ENCODE peak calls at places on chromosomes 12 and 14, in four cellular contexts. One of them, this sample, is unnamed.

GRCh38 chr12:64729909-64730584 is 29.2 kb downstream of the GNS start:
- DNase-seq in PC-3: no peak
- DNase-seq in breast epithelium: no peak
- DNase-seq in foreskin fibroblast: no peak
- DNase-seq in this sample: no peak

GRCh38 chr12:1918081-1918874 is at the start of gene CACNA2D4:
- DNase-seq in PC-3: no peak
- DNase-seq in breast epithelium: no peak
- DNase-seq in foreskin fibroblast: no peak
- DNase-seq in this sample: no peak

GRCh38 chr12:53173085-53173715 is 7.3 kb upstream of the ZNF740 start:
- DNase-seq in PC-3: peak
- DNase-seq in breast epithelium: peak
- DNase-seq in foreskin fibroblast: peak
- DNase-seq in this sample: no peak

GRCh38 chr12:86264451-86265328 is 8.5 kb upstream of the MGAT4C start:
- DNase-seq in PC-3: peak
- DNase-seq in breast epithelium: peak
- DNase-seq in foreskin fibroblast: no peak
- DNase-seq in this sample: no peak

GRCh38 chr14:95294834-95295599 is 24.7 kb downstream of the CLMN start:
- DNase-seq in PC-3: peak
- DNase-seq in breast epithelium: no peak
- DNase-seq in foreskin fibroblast: no peak
- DNase-seq in this sample: no peak

GRCh38 chr12:4700621-4701026 is 19.6 kb upstream of the GALNT8 start:
- DNase-seq in PC-3: no peak
- DNase-seq in breast epithelium: no peak
- DNase-seq in foreskin fibroblast: no peak
- DNase-seq in this sample: no peak

GRCh38 chr12:93113317-93114006 is 184.4 kb upstream of the EEA1 start:
- DNase-seq in PC-3: no peak
- DNase-seq in breast epithelium: no peak
- DNase-seq in foreskin fibroblast: no peak
- DNase-seq in this sample: no peak

GRCh38 chr14:56552615-56553014 is 27.0 kb upstream of the TMEM260 start:
- DNase-seq in PC-3: no peak
- DNase-seq in breast epithelium: no peak
- DNase-seq in foreskin fibroblast: no peak
- DNase-seq in this sample: no peak

GRCh38 chr12:109716092-109716479 is 2.5 kb downstream of the FAM222A start:
- DNase-seq in PC-3: no peak
- DNase-seq in breast epithelium: no peak
- DNase-seq in foreskin fibroblast: no peak
- DNase-seq in this sample: no peak

GRCh38 chr14:60805881-60806569 is 71.5 kb downstream of the MNAT1 start:
- DNase-seq in PC-3: peak
- DNase-seq in breast epithelium: no peak
- DNase-seq in foreskin fibroblast: peak
- DNase-seq in this sample: no peak

GRCh38 chr12:5789469-5789968 is 155.5 kb downstream of the ANO2 start:
- DNase-seq in PC-3: peak
- DNase-seq in breast epithelium: peak
- DNase-seq in foreskin fibroblast: no peak
- DNase-seq in this sample: no peak

GRCh38 chr12:47808049-47808448 is 11.7 kb downstream of the HDAC7 start:
- DNase-seq in PC-3: no peak
- DNase-seq in breast epithelium: no peak
- DNase-seq in foreskin fibroblast: peak
- DNase-seq in this sample: no peak

GRCh38 chr12:1517734-1518485 is 76.5 kb downstream of the FBXL14 start:
- DNase-seq in PC-3: no peak
- DNase-seq in breast epithelium: no peak
- DNase-seq in foreskin fibroblast: no peak
- DNase-seq in this sample: no peak

GRCh38 chr14:22084393-22085281 is 411.0 kb upstream of the OR4E1 start:
- DNase-seq in PC-3: peak
- DNase-seq in breast epithelium: no peak
- DNase-seq in foreskin fibroblast: peak
- DNase-seq in this sample: no peak

DNA sequence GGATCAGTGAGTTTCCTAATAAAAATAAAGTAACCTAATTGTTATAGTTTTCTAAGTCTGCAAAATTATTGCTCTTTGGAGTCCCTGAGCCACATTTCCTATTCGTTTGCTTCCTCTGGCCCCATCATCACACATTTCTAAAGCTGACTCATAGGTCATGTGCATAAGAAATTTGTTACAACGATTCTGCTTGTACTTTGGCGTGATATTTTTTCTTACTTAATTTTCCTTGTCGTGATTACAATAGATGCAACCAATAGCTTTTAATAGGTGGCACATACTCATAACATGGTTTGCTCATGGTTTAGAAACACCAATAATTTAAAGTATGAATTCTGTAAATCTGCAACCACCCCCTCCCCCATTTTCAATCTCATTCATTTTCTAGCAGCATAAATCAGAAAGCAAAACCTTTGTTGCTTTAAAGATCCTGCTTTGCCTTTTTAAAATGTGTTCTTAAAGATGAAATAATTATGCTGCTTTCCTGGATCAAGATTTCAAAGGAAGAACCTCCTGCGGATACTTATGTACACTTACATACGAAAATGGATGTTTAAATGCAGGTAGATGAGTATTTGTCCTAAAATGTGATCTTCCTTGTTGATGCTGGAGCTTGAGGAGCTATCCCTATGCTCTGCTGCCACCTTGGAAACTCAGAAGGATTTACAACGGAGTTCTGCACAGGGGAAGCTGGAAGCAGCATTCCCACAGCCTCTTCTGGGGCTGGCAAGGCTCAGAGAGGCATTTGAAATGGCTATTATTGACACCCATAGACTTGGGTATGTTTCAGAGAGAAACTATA is 1.7 kb upstream of the FLRT2 start:
- DNase-seq in PC-3: peak
- DNase-seq in breast epithelium: no peak
- DNase-seq in foreskin fibroblast: peak
- DNase-seq in this sample: no peak
- TF ChIP-seq CTCF in PC-3: peak
- TF ChIP-seq CTCF in breast epithelium: no peak
- TF ChIP-seq CTCF in foreskin fibroblast: peak
- TF ChIP-seq CTCF in this sample: no peak

DNA sequence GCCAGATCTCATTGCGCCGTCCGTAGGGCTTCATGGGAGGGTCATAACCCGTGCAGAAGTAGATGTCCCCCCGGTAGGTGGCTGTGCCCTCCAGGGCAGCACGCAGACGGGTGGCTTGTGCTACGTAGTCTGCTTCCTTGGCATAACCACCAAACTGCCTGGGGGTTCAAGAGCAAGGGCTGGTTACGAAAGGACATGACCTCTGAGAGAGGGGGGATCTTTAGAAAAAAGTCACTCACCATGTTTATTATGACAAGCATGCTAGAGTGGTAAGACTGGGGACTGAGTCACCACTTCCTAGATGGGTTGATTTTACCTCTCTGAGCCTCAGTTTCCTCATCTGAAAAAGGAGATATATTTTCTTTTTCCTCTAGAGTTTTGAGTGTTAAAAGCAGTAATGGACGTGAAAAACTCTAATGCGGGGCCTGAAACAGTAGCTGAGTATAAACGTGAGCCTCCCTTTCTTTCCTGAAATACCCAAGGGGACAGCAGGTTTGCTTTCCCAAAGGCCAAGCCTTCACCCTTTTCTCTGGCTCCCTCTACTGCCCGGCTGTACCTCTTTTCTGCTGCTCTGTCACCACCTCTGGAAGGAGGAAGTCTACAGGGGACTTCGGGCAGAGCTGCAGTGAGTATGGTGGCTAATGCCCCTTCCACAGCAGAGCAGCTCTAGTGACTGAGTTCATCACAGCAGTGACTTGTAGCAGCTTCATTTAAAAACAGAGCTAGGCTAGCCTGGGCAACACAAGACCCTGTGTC is 23.5 kb upstream of the GPRC5D start:
- DNase-seq in PC-3: peak
- DNase-seq in breast epithelium: no peak
- DNase-seq in foreskin fibroblast: peak
- DNase-seq in this sample: no peak
- TF ChIP-seq CTCF in PC-3: peak
- TF ChIP-seq CTCF in breast epithelium: peak
- TF ChIP-seq CTCF in foreskin fibroblast: peak
- TF ChIP-seq CTCF in this sample: no peak

GRCh38 chr14:53412819-53413664 is 259.9 kb upstream of the DDHD1 start:
- DNase-seq in PC-3: peak
- DNase-seq in breast epithelium: no peak
- DNase-seq in foreskin fibroblast: no peak
- DNase-seq in this sample: no peak
- TF ChIP-seq CTCF in PC-3: peak
- TF ChIP-seq CTCF in breast epithelium: no peak
- TF ChIP-seq CTCF in foreskin fibroblast: peak
- TF ChIP-seq CTCF in this sample: no peak

DNA sequence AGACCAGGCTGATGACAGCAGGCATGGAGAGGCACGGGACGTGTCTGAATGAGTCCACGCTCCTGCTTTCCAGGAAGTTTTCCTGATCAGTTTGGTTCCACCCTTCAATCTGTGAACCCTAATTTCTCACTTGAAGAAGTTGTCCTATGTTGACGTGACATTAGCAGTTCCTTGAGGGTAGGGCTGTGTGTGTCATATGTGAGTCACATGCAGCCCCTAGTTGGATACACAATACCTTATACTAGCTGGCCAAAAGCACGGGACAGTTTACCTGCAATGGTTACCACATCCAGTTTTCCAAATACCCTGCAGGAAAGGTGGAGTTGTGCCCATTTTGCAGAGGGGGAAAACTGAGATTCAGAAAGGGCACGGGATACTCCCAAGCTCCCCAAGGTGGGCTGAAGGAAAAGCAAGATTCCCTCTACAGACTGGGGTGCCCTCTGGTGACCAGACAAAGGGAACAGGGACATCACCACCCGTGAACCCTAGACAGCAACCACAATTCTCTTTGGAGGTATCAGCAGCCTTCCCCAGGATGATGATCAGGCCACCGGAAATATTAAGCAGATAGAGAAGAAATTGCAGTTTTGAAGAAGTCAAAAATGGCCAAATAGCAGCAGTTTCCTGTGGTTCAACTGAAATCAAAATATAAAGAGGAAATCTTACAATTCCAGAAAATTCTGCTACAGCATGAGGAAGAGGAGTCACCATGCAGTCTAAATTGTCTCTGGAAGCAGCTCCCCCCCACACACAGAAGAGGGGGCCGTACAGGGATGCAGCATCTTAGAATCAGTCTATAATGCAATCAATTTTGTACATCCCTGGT is 194.4 kb downstream of the PHETA1 start:
- DNase-seq in PC-3: peak
- DNase-seq in breast epithelium: no peak
- DNase-seq in foreskin fibroblast: no peak
- DNase-seq in this sample: no peak
- TF ChIP-seq CTCF in PC-3: peak
- TF ChIP-seq CTCF in breast epithelium: no peak
- TF ChIP-seq CTCF in foreskin fibroblast: no peak
- TF ChIP-seq CTCF in this sample: no peak

GRCh38 chr14:104528496-104528895 is 51.1 kb upstream of the C14orf180 start:
- DNase-seq in PC-3: no peak
- DNase-seq in breast epithelium: no peak
- DNase-seq in foreskin fibroblast: no peak
- DNase-seq in this sample: peak
- TF ChIP-seq CTCF in PC-3: no peak
- TF ChIP-seq CTCF in breast epithelium: no peak
- TF ChIP-seq CTCF in foreskin fibroblast: no peak
- TF ChIP-seq CTCF in this sample: no peak

DNA sequence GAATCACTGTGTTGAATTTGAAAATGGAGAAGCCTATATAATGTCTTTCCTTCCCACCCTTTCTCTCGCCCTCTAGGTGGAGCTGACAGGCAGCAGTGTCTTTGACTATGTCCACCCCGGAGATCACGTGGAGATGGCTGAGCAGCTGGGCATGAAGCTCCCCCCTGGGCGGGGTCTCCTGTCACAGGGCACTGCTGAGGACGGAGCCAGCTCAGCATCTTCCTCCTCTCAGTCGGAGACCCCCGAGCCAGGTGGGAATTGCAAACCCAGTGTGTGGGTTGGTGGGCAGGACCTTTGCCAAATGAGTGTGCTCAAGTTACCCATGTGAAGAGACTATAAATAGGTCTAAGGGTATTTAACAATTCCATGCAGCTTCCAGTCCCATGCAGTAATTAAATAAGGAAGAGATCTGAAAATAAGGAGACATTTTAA is 274.7 kb downstream of the EGLN3 start:
- DNase-seq in PC-3: peak
- DNase-seq in breast epithelium: no peak
- DNase-seq in foreskin fibroblast: no peak
- DNase-seq in this sample: no peak
- TF ChIP-seq CTCF in PC-3: peak
- TF ChIP-seq CTCF in breast epithelium: no peak
- TF ChIP-seq CTCF in foreskin fibroblast: peak
- TF ChIP-seq CTCF in this sample: no peak